ENCODE peak calls at places on chromosomes 3 and 15, in seven cellular contexts. Y is GM23338, T is upper lobe of right lung, R is neural crest cell, F is uterus, U is fibroblast of pulmonary artery, G is NB4. D is an unnamed sample.
A peak's percentile ranks its signal among the peaks of the same experiment; 100 is the strongest.

GRCh38 chr3:49900491-49901153 is 3.1 kb downstream of the MST1R start:
- DNase-seq in Y (peak; percentile 30), T (peak; percentile 91), R (no peak), F (no peak), U (peak; percentile 22), G (no peak), D (no peak)

GRCh38 chr15:52556524-52556923 is 12.3 kb downstream of the ARPP19 start:
- DNase-seq in Y (no peak), T (no peak), R (no peak), F (no peak), U (no peak), G (no peak), D (no peak)

GRCh38 chr3:120928991-120929390 is 21.0 kb downstream of the STXBP5L start:
- DNase-seq in Y (peak; percentile 8), T (no peak), R (no peak), F (no peak), U (peak; percentile 31), G (no peak), D (no peak)

GRCh38 chr15:57565326-57565725 is 26.4 kb upstream of the MYZAP start:
- DNase-seq in Y (peak; percentile 54), T (no peak), R (no peak), F (no peak), U (peak; percentile 29), G (peak; percentile 49), D (no peak)

GRCh38 chr15:44275431-44275830 is 13.1 kb upstream of the GOLM2 start:
- DNase-seq in Y (no peak), T (no peak), R (no peak), F (no peak), U (no peak), G (no peak), D (no peak)

GRCh38 chr15:85597155-85597815 is 197.4 kb downstream of the KLHL25 start:
- DNase-seq in Y (no peak), T (no peak), R (no peak), F (no peak), U (no peak), G (no peak), D (no peak)

GRCh38 chr3:9727743-9728142 is 3.8 kb upstream of the BRPF1 start:
- DNase-seq in Y (no peak), T (no peak), R (no peak), F (no peak), U (peak; percentile 67), G (peak; percentile 51), D (no peak)

GRCh38 chr3:10804183-10804648 is 11.8 kb upstream of the SLC6A11 start:
- DNase-seq in Y (no peak), T (no peak), R (no peak), F (no peak), U (no peak), G (no peak), D (no peak)

GRCh38 chr3:76132154-76132470 is 346.8 kb upstream of the ZNF717 start:
- DNase-seq in Y (no peak), T (no peak), R (no peak), F (no peak), U (no peak), G (no peak), D (no peak)

GRCh38 chr15:29682781-29683180 is 139.5 kb downstream of the TJP1 start:
- DNase-seq in Y (no peak), T (no peak), R (no peak), F (no peak), U (peak; percentile 27), G (no peak), D (no peak)

GRCh38 chr15:35618260-35619188 is 72.6 kb upstream of the DPH6 start:
- DNase-seq in Y (no peak), T (no peak), R (no peak), F (no peak), U (peak; percentile 31), G (no peak), D (no peak)

GRCh38 chr15:48084759-48085420 is 35.9 kb upstream of the SLC24A5 start:
- DNase-seq in Y (peak; percentile 78), T (no peak), R (no peak), F (no peak), U (peak; percentile 55), G (peak; percentile 23), D (peak; percentile 17)

GRCh38 chr3:15102833-15103232 is 3.9 kb upstream of the RBSN start:
- DNase-seq in Y (peak; percentile 26), T (no peak), R (no peak), F (no peak), U (no peak), G (no peak), D (no peak)

GRCh38 chr3:47440131-47440530 is 35.6 kb downstream of the SCAP start:
- DNase-seq in Y (peak; percentile 53), T (no peak), R (no peak), F (no peak), U (peak; percentile 41), G (peak; percentile 16), D (no peak)

GRCh38 chr3:61701019-61701418 is 139.6 kb downstream of the PTPRG start:
- DNase-seq in Y (no peak), T (no peak), R (no peak), F (no peak), U (no peak), G (no peak), D (no peak)

GRCh38 chr3:159764211-159765024 is 224.2 kb upstream of the IL12A start:
- DNase-seq in Y (no peak), T (peak; percentile 80), R (peak; percentile 44), F (no peak), U (peak; percentile 77), G (no peak), D (peak; percentile 46)

GRCh38 chr15:43434436-43434835 is 58.5 kb downstream of the TP53BP1 start:
- DNase-seq in Y (no peak), T (no peak), R (no peak), F (no peak), U (no peak), G (no peak), D (no peak)

GRCh38 chr3:161913786-161914389 is 417.3 kb downstream of the OTOL1 start:
- DNase-seq in Y (no peak), T (no peak), R (no peak), F (no peak), U (peak; percentile 66), G (no peak), D (no peak)

GRCh38 chr3:182124187-182124586 is 412.5 kb downstream of the SOX2 start:
- DNase-seq in Y (no peak), T (no peak), R (no peak), F (no peak), U (no peak), G (no peak), D (no peak)

DNA sequence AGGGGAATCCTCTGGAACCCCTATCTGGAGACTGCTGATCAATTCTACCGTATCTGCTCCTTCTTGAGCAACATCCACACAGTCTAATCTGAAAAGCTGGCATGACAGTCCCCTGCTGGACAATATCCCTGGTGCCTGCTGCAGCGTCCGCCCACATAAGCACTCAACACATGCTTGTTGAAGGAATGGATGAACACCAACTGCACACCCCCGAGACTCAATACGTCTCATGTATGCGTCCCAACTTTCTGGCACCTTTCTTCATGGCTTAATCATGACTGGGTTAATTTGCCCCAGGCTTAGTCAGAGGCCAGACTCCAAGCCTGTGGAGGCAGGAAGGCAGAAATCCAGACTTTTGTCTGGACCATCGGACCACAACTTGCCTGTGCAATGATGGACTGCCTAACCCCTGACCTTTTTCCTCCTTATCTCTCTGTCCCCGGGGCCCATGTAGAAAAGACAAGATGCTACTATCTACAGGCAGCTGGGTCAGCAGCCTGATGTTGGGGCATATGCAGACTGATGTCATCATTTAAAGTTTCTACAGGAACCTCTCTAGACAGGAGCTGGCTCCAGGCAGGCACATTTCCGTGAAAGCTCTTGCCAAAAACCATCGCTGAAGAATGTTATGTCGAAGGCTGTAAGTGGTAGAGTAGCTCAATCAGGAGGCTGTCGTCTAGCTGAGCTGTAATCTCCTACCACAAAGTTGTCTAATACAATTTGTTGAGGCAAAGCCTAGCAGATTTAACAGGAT is 114.1 kb upstream of the TPM1 start:
- DNase-seq in Y (no peak), T (no peak), R (no peak), F (no peak), U (peak; percentile 93), G (no peak), D (no peak)
- TF ChIP-seq CTCF in Y (no peak), T (no peak), R (peak; percentile 20), F (no peak), U (peak; percentile 34), G (no peak), D (no peak)

GRCh38 chr15:74837482-74837881 is 5.5 kb downstream of the ULK3 start:
- DNase-seq in Y (peak; percentile 40), T (no peak), R (no peak), F (no peak), U (no peak), G (no peak), D (no peak)
- TF ChIP-seq CTCF in Y (peak; percentile 37), T (no peak), R (peak; percentile 35), F (no peak), U (no peak), G (no peak), D (no peak)

GRCh38 chr3:195221876-195222617 is 48.9 kb downstream of the XXYLT1 start:
- DNase-seq in Y (no peak), T (peak; percentile 59), R (no peak), F (peak; percentile 12), U (no peak), G (no peak), D (no peak)
- TF ChIP-seq CTCF in Y (no peak), T (no peak), R (no peak), F (no peak), U (no peak), G (no peak), D (no peak)

GRCh38 chr15:76967067-76967466 is 27.9 kb upstream of the PSTPIP1 start:
- DNase-seq in Y (no peak), T (no peak), R (no peak), F (no peak), U (no peak), G (no peak), D (no peak)

GRCh38 chr15:76962337-76963013 is 30.9 kb downstream of the RCN2 start:
- DNase-seq in Y (no peak), T (no peak), R (no peak), F (no peak), U (no peak), G (no peak), D (no peak)

GRCh38 chr15:76964157-76964556 is 30.8 kb upstream of the PSTPIP1 start:
- DNase-seq in Y (no peak), T (no peak), R (no peak), F (no peak), U (peak; percentile 45), G (no peak), D (no peak)

GRCh38 chr15:76963596-76963995 is 31.3 kb upstream of the PSTPIP1 start:
- DNase-seq in Y (peak; percentile 43), T (no peak), R (no peak), F (no peak), U (no peak), G (no peak), D (no peak)

DNA sequence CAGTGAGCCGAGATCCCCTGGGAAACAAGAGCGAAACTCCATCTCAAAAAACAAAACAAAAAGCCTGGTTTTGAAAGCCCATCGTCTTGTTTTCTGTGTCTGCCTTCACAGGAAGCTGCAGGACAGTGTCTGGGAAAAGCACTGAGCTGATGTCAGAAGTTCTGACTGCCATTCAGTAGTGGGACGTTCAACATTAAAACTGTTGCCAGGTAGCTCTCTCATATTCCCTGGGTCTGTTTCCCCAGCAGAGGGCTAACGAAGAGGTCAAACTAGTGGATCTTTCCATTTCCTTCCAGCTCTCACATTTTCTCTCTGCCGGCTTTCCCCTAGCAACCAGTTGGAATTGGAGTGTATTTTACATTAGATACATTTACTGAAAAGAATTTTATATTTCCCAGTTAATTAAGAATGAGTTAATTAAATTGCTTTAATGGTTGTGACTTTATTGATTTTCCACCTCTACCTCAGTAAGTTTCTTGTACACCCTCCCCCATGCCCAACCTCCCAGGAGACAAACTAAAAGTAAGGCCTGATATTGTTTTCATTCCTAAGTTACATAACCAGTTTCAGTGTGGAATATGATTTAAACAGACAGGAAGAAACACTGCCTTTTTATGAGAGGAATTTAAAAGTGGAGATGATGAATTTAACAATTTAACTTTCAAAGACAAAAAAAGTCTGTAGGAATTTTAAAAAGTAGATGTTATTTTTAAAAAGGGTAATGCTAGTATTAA is 29.9 kb downstream of the RCN2 start:
- DNase-seq in Y (peak; percentile 16), T (no peak), R (no peak), F (no peak), U (no peak), G (no peak), D (no peak)
- TF ChIP-seq CTCF in Y (no peak), T (no peak), R (no peak), F (no peak), U (no peak), G (no peak), D (no peak)